ENCODE peak calls at places on chromosomes 2 and 18, in seven cellular contexts. U is chondrocyte, C is ovary, Z is stomach, R is progenitor cell of endocrine pancreas, K is Peyer's patch, L is fibroblast of mammary gland. P is an unnamed sample.

GRCh38 chr2:32805104-32806095 is 141.4 kb upstream of the LTBP1 start:
- DNase-seq in U (no peak), Z (no peak), R (no peak), L (no peak), K (no peak), C (no peak), P (no peak)

GRCh38 chr2:214410128-214410775 is 602 bp upstream of the VWC2L start:
- DNase-seq in K (no peak), R (no peak), L (no peak), U (no peak), Z (no peak), C (no peak), P (peak)

GRCh38 chr18:32868424-32868823 is 95.6 kb upstream of the KLHL14 start:
- DNase-seq in Z (no peak), C (no peak), K (peak), U (no peak), R (no peak), L (no peak), P (no peak)

GRCh38 chr2:231795525-231796327 is 9.5 kb downstream of the COPS7B start:
- DNase-seq in R (no peak), U (no peak), L (peak), Z (peak), C (no peak), K (no peak), P (peak)

GRCh38 chr18:13560306-13560705 is 166.1 kb downstream of the FAM210A start:
- DNase-seq in R (no peak), L (no peak), U (no peak), C (no peak), K (peak), Z (no peak), P (no peak)

GRCh38 chr18:24273596-24273995 is 124.0 kb downstream of the OSBPL1A start:
- DNase-seq in U (no peak), Z (no peak), K (no peak), L (peak), C (no peak), R (no peak), P (peak)

GRCh38 chr2:77834360-77835002 is 312.3 kb upstream of the LRRTM4 start:
- DNase-seq in R (no peak), U (no peak), L (peak), Z (no peak), K (no peak), C (no peak), P (no peak)

GRCh38 chr2:178825183-178825582 is 18.0 kb upstream of the TTN start:
- DNase-seq in C (no peak), L (peak), K (no peak), Z (no peak), U (no peak), R (no peak), P (no peak)

GRCh38 chr2:155372969-155373368 is 674.5 kb downstream of the KCNJ3 start:
- DNase-seq in K (no peak), R (no peak), L (peak), C (no peak), Z (no peak), U (no peak), P (peak)

GRCh38 chr2:183807870-183808269 is 683.6 kb downstream of the NUP35 start:
- DNase-seq in L (no peak), Z (no peak), C (no peak), R (no peak), K (no peak), U (no peak), P (no peak)

GRCh38 chr2:148781544-148781943 is 93.5 kb upstream of the KIF5C start:
- DNase-seq in C (no peak), R (no peak), Z (no peak), U (no peak), L (no peak), K (no peak), P (no peak)

GRCh38 chr18:54852780-54853675 is 24.8 kb downstream of the RAB27B start:
- DNase-seq in Z (no peak), U (no peak), K (no peak), L (no peak), C (no peak), R (no peak), P (peak)

GRCh38 chr2:235551965-235552364 is 58.1 kb downstream of the AGAP1 start:
- DNase-seq in U (peak), L (peak), Z (peak), C (peak), R (peak), K (no peak), P (peak)

GRCh38 chr2:237156131-237156856 is 70.6 kb downstream of the COPS8 start:
- DNase-seq in Z (no peak), L (peak), K (no peak), U (peak), R (no peak), C (peak), P (no peak)

GRCh38 chr18:43883886-43884285 is 606.6 kb upstream of the SYT4 start:
- DNase-seq in Z (no peak), U (no peak), R (no peak), K (no peak), L (peak), C (no peak), P (no peak)

GRCh38 chr2:236972491-236973379 is 113.0 kb upstream of the COPS8 start:
- DNase-seq in K (no peak), U (no peak), L (peak), C (no peak), R (no peak), Z (no peak), P (peak)

GRCh38 chr18:76359909-76360308 is 135.1 kb downstream of the ZNF516 start:
- DNase-seq in R (no peak), Z (no peak), U (no peak), L (no peak), K (no peak), C (no peak), P (no peak)

GRCh38 chr2:216315817-216316603 is 56.3 kb downstream of the MARCHF4 start:
- DNase-seq in K (no peak), U (no peak), Z (no peak), C (no peak), R (no peak), L (peak), P (peak)

GRCh38 chr2:238024986-238025385 is 35.8 kb upstream of the SCLY start:
- DNase-seq in R (no peak), Z (no peak), K (no peak), L (peak), C (no peak), U (no peak), P (peak)

GRCh38 chr18:54717673-54718435 is 110.4 kb upstream of the RAB27B start:
- DNase-seq in K (peak), U (no peak), L (no peak), Z (peak), C (no peak), R (no peak), P (no peak)

GRCh38 chr2:205403244-205403845 is 279.0 kb upstream of the NRP2 start:
- DNase-seq in L (peak), K (no peak), C (no peak), Z (no peak), R (no peak), U (no peak), P (no peak)

GRCh38 chr2:24456610-24457556 is 34.2 kb upstream of the NCOA1 start:
- DNase-seq in L (peak), Z (peak), K (peak), U (no peak), C (peak), R (no peak), P (peak)

GRCh38 chr2:3472966-3473365 is 46.4 kb downstream of the ADI1 start:
- DNase-seq in Z (no peak), K (no peak), C (no peak), L (no peak), R (no peak), U (no peak), P (no peak)

GRCh38 chr2:57886196-57886786 is 160.3 kb upstream of the VRK2 start:
- DNase-seq in K (no peak), Z (no peak), C (no peak), L (no peak), R (no peak), U (no peak), P (no peak)

GRCh38 chr2:52416340-52416739 is 1351.3 kb upstream of the CHAC2 start:
- DNase-seq in U (no peak), K (no peak), Z (no peak), L (no peak), C (no peak), R (no peak), P (peak)

GRCh38 chr2:65130440-65131175 is 702 bp upstream of the RAB1A start:
- DNase-seq in R (no peak), U (no peak), K (no peak), Z (no peak), L (no peak), C (no peak), P (no peak)

GRCh38 chr2:61694312-61695274 is 156.4 kb upstream of the XPO1 start:
- DNase-seq in C (peak), K (peak), R (peak), Z (peak), U (no peak), L (peak), P (peak)

GRCh38 chr2:120277505-120278205 is 25.0 kb downstream of the RALB start:
- DNase-seq in U (no peak), K (no peak), R (no peak), Z (no peak), C (no peak), L (no peak), P (no peak)

GRCh38 chr2:25362564-25363145 is 20.9 kb upstream of the DNMT3A start:
- DNase-seq in L (no peak), C (peak), R (no peak), Z (peak), K (peak), U (peak), P (no peak)

GRCh38 chr2:209049608-209050007 is 374.2 kb upstream of the MAP2 start:
- DNase-seq in Z (no peak), R (no peak), K (no peak), L (no peak), U (no peak), C (no peak), P (no peak)

GRCh38 chr2:45712538-45712937 is 61.1 kb downstream of the PRKCE start:
- DNase-seq in L (no peak), R (no peak), Z (no peak), C (no peak), U (no peak), K (no peak), P (peak)

GRCh38 chr2:66432801-66433694 is 1.9 kb upstream of the MEIS1 start:
- DNase-seq in R (peak), U (peak), Z (peak), C (peak), L (peak), K (no peak), P (peak)

GRCh38 chr2:136204959-136205358 is 87.0 kb upstream of the CXCR4 start:
- DNase-seq in L (no peak), Z (no peak), C (no peak), R (no peak), K (no peak), U (no peak), P (no peak)

GRCh38 chr2:50491541-50492114 is 540.3 kb downstream of the NRXN1 start:
- DNase-seq in C (no peak), K (no peak), L (peak), U (no peak), R (no peak), Z (no peak), P (peak)
- TF ChIP-seq CTCF in C (no peak), K (peak), L (peak), U (peak), R (peak), Z (no peak), P (peak)

GRCh38 chr2:185202416-185202815 is 536.2 kb upstream of the FSIP2 start:
- DNase-seq in Z (no peak), U (no peak), R (no peak), K (no peak), C (no peak), L (no peak), P (no peak)

GRCh38 chr2:185202928-185203327 is 535.7 kb upstream of the FSIP2 start:
- DNase-seq in U (no peak), C (no peak), K (no peak), L (no peak), Z (no peak), R (no peak), P (no peak)

DNA sequence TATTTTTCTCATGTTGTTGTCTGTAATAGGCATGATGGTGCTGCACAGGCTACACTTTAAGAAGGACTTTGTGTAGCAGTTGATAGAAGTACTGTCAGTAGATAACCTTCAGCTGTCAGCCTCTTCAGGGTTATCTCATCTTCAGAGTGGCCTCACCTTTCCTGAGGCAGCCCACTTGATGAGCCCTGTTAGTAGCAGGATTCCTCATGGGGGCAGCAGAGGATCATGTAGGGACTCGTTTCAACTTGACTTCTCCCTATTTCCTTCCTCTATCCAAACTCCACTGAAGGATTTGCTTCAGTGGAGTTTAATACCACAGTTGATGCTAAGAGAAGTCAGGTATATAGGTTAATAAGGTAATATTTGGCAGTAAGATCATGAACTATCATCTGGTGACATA is 530.3 kb upstream of the FSIP2 start:
- DNase-seq in R (peak), C (no peak), L (peak), U (no peak), K (no peak), Z (peak), P (peak)
- TF ChIP-seq CTCF in R (peak), C (no peak), L (peak), U (peak), K (peak), Z (no peak), P (peak)

GRCh38 chr2:38830546-38831159 is 45.1 kb downstream of the DHX57 start:
- DNase-seq in C (no peak), K (no peak), Z (no peak), L (peak), R (no peak), U (no peak), P (no peak)

GRCh38 chr2:38835990-38836389 is 39.7 kb downstream of the DHX57 start:
- DNase-seq in R (no peak), L (no peak), C (no peak), K (no peak), Z (no peak), U (no peak), P (no peak)

GRCh38 chr2:38836801-38837200 is 38.9 kb downstream of the DHX57 start:
- DNase-seq in R (no peak), L (no peak), C (no peak), K (no peak), Z (no peak), U (no peak), P (no peak)

DNA sequence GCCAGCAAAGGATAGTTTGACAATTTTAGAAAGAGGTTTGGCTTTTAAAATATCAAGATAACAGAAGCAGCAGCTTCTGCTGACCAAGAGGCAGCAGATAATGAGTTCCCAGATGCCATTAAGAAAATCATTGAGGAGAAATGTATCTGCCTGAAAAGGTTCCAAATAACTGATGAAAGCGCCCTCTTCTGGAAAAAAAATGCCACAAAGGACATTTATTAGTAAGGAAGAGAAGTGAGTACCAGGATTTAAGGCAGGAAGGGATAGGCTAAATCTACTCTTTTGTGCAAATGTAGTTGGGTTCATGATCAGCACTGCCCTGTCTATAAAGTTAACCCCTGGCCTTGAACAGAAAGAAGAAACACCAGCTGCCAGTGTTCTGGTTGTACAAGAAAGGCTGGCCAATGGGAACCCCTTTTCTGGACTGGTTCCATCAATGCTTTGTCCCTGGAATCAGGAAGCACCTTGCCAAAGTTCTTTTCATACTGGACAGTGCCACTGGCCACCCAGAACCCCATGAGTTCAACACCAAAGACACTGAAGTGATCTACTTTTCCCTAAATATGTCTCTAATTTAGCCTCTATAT is 40.6 kb downstream of the DHX57 start:
- DNase-seq in L (peak), U (no peak), C (no peak), K (no peak), Z (no peak), R (no peak), P (peak)
- TF ChIP-seq CTCF in L (peak), U (peak), C (no peak), K (peak), Z (no peak), R (peak), P (peak)

GRCh38 chr2:221641181-221641871 is 69.2 kb upstream of the EPHA4 start:
- DNase-seq in Z (no peak), C (no peak), R (no peak), K (no peak), U (no peak), L (no peak), P (no peak)

GRCh38 chr2:221640686-221641085 is 68.6 kb upstream of the EPHA4 start:
- DNase-seq in U (no peak), R (no peak), L (no peak), K (no peak), Z (no peak), C (no peak), P (no peak)

DNA sequence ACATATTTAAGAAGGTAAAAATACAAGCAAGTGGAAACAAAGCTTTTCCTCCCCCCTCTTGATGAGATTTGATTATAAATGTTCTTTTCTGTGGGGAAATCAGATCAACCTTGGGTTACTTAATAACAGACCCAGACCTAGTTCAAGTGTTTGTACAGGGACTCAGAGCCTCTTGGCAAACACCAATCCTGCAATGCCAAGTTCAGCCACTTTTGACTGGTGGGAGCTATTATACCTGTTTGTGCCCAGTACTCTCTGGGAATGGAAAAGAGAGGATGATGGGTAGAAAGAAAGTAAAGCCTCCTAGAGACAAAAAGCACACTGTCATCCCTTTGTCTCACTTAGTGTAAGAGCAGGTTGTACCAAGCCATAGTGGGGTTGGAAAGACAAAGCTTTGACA is 63.8 kb upstream of the EPHA4 start:
- DNase-seq in R (no peak), U (no peak), C (no peak), L (no peak), K (no peak), Z (no peak), P (peak)
- TF ChIP-seq CTCF in R (peak), U (peak), C (no peak), L (no peak), K (no peak), Z (no peak), P (no peak)

DNA sequence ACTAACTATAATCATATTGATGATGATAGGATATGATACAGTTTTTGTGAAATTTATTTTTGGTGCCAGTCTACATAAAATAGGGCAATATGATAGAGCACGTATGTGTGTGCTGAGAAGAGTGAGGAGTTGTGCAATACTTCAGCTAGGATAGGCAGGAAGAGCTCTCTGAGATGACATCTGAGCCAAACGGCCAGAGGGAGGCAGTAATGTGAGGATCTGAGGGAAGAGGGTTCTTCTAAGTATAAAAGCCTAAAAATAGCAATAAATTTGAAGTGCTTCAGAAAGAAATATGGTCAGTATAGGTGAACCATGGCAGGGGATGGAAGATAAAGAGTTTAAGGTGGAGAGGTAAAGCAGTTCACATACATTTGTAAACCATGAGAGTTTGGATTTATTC is 102.5 kb downstream of the OLA1 start:
- DNase-seq in U (no peak), C (no peak), Z (no peak), L (peak), K (no peak), R (no peak), P (peak)
- TF ChIP-seq CTCF in U (peak), C (no peak), Z (no peak), L (peak), K (no peak), R (no peak), P (no peak)

DNA sequence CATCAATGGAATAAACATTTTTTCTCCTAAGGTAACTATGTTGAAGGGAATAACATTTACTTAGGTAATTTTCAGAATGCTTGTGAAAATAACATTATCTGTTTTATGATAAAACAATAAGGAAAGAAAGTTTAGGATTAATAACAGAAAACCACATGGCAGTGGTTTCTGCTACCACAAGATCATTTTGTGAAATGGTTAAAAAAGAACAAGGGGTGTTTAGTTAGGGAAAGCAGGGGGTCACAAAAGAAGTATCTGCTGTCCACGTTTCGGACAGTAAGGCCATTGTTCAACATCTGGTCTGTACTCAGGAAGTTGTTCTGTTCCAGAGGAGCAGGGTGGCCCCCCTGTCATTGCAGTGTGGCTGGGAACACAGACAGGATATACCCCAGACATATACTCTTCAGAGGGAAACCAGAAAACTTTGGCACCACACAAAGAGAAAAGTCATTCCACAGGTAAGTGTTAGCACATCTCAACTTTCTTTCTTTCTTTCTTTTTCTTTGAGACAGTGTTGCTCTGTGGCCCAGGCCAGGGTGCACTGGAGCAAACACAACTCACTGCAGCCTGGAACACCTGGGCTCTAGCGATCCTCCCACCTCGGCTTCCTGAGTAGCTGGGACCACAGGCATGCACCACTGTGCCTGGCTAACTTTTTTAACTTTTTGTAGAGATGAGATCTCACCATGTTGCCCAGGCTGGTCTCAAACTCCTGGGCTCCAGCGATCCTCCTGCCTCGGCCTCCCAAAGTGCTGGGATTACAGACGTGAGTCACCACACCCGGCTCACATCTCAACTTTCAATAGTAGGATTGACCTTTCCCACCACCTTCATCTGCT is 14.8 kb upstream of the ARL5A start:
- DNase-seq in R (no peak), L (no peak), U (no peak), Z (no peak), K (no peak), C (no peak), P (no peak)
- TF ChIP-seq CTCF in R (no peak), L (no peak), U (no peak), Z (no peak), K (no peak), C (no peak), P (no peak)

P was measured in MCF 10A.